ENCODE peak calls at places on chromosomes 2 and 18, in six cellular contexts. C, M, B, A, S and L are unnamed samples.

GRCh38 chr2:30914456-30914855 is 107.2 kb upstream of the CAPN13 start:
- DNase-seq in M (no peak), A (no peak), S (no peak), B (no peak), C (no peak), L (no peak)

GRCh38 chr18:79630266-79631095 is 49.1 kb upstream of the CTDP1 start:
- DNase-seq in M (no peak), B (no peak), S (no peak), C (no peak), A (no peak), L (no peak)

GRCh38 chr2:45974762-45975408 is 322.3 kb upstream of the EPAS1 start:
- DNase-seq in A (no peak), S (peak; percentile 53), M (no peak), B (no peak), C (no peak), L (no peak)

GRCh38 chr2:230230087-230230486 is 4.6 kb downstream of the SP140 start:
- DNase-seq in A (peak; percentile 29), B (peak; percentile 90), M (no peak), S (no peak), C (no peak), L (no peak)

GRCh38 chr18:21330122-21330701 is 88.2 kb downstream of the GREB1L start:
- DNase-seq in A (peak; percentile 32), C (no peak), M (no peak), S (no peak), B (no peak), L (peak; percentile 9)

GRCh38 chr2:70570041-70570661 is 16.5 kb upstream of the TGFA start:
- DNase-seq in C (no peak), A (peak; percentile 65), B (no peak), S (no peak), M (no peak), L (peak; percentile 66)

GRCh38 chr2:111189106-111189505 is 68.4 kb downstream of the BCL2L11 start:
- DNase-seq in A (no peak), C (no peak), M (no peak), B (no peak), S (no peak), L (no peak)

GRCh38 chr2:54191361-54192130 is 64.5 kb downstream of the TSPYL6 start:
- DNase-seq in C (no peak), A (no peak), M (no peak), B (no peak), S (no peak), L (no peak)

GRCh38 chr2:211436182-211436581 is 879.8 kb downstream of the CPS1 start:
- DNase-seq in M (no peak), B (no peak), S (no peak), A (no peak), C (no peak), L (no peak)

GRCh38 chr2:15731213-15731888 is 139.7 kb downstream of the DDX1 start:
- DNase-seq in B (no peak), S (no peak), M (no peak), C (no peak), A (no peak), L (no peak)

GRCh38 chr18:48345596-48345995 is 63.6 kb downstream of the ZBTB7C start:
- DNase-seq in M (no peak), B (peak; percentile 4), A (no peak), C (no peak), S (no peak), L (no peak)
- TF ChIP-seq SMC3 in M (no peak), B (peak; percentile 43), A (no peak), C (peak; percentile 61), S (no peak), L (peak; percentile 55)

GRCh38 chr18:61724532-61724931 is 168.3 kb downstream of the RNF152 start:
- DNase-seq in B (no peak), M (no peak), A (no peak), C (no peak), S (no peak), L (no peak)

GRCh38 chr18:61720496-61720895 is 172.3 kb downstream of the RNF152 start:
- DNase-seq in A (no peak), M (no peak), S (no peak), C (no peak), B (no peak), L (no peak)

GRCh38 chr18:61722247-61722646 is 170.6 kb downstream of the RNF152 start:
- DNase-seq in M (no peak), A (no peak), S (no peak), C (no peak), B (no peak), L (no peak)

GRCh38 chr18:61718944-61719343 is 173.9 kb downstream of the RNF152 start:
- DNase-seq in S (no peak), M (no peak), B (no peak), A (no peak), C (no peak), L (no peak)

DNA sequence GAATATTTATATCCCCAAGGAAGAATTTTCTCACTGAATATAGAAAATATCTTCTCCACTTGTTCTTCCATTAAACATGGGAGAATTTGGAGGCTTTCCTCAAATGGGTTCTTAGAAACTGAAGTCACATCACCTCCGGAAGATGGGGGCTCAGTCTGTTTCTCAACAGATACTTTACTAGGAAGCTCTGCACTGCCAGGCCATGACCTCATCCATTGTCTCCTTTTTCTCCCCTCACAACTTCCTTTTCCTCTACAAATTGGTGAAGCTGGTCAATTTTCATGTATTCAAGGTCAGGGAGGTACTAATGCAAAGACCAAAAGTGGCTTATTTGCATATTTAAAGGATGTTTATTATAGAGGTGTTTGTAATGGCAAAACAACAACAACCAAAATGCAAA is 173.1 kb downstream of the RNF152 start:
- DNase-seq in M (no peak), C (no peak), S (no peak), B (no peak), A (no peak), L (no peak)
- H3K4me2 ChIP-seq in M (no peak overlapping the region), C (no peak overlapping the region), S (no peak overlapping the region), B (no peak overlapping the region), A (no peak overlapping the region), L (no peak overlapping the region)

GRCh38 chr2:232203166-232203891 is 175.2 kb upstream of the ALPP start:
- DNase-seq in M (no peak), C (no peak), B (no peak), S (no peak), A (no peak), L (no peak)
- TF ChIP-seq SMC3 in M (no peak), C (no peak), B (no peak), S (no peak), A (no peak), L (no peak)

GRCh38 chr18:62757399-62758010 is 42.2 kb downstream of the PHLPP1 start:
- DNase-seq in A (no peak), C (no peak), M (no peak), S (no peak), B (no peak), L (no peak)
- H3K4me2 ChIP-seq in A (no peak overlapping the region), C (no peak overlapping the region), M (no peak overlapping the region), S (no peak overlapping the region), B (no peak overlapping the region), L (no peak overlapping the region)